ENCODE peak calls at places on chromosomes 4 and X, in six cellular contexts. Y, D, P, U, N and X are unnamed samples.
A peak's percentile ranks its signal among the peaks of the same experiment; 100 is the strongest.

GRCh38 chrX:16559206-16559619 is 90.7 kb upstream of the S100G start:
- DNase-seq in Y (peak; percentile 15), D (peak; percentile 31), P (no peak), U (no peak), N (no peak), X (no peak)

GRCh38 chr4:1193206-1194027 is 21.0 kb upstream of the SPON2 start:
- DNase-seq in Y (no peak), D (no peak), P (peak; percentile 29), U (peak; percentile 50), N (peak; percentile 15), X (no peak)

GRCh38 chr4:67035501-67035900 is 509.8 kb downstream of the CENPC start:
- DNase-seq in Y (peak; percentile 77), D (peak; percentile 80), P (no peak), U (no peak), N (no peak), X (no peak)

GRCh38 chr4:26478330-26478729 is 12.0 kb downstream of the CCKAR start:
- DNase-seq in Y (no peak), D (no peak), P (no peak), U (no peak), N (no peak), X (no peak)

GRCh38 chr4:138090145-138090917 is 151.8 kb downstream of the SLC7A11 start:
- DNase-seq in Y (peak; percentile 54), D (peak; percentile 65), P (no peak), U (no peak), N (no peak), X (no peak)

GRCh38 chr4:145098675-145099037 is 545 bp downstream of the ABCE1 start:
- DNase-seq in Y (peak; percentile 64), D (peak; percentile 76), P (no peak), U (no peak), N (peak; percentile 30), X (no peak)

GRCh38 chrX:153882557-153882956 is 3.4 kb downstream of the L1CAM start:
- DNase-seq in Y (no peak), D (no peak), P (no peak), U (no peak), N (no peak), X (no peak)

GRCh38 chr4:7821245-7822165 is 118.2 kb downstream of the AFAP1 start:
- DNase-seq in Y (no peak), D (no peak), P (no peak), U (peak; percentile 10), N (no peak), X (no peak)

GRCh38 chr4:109214622-109215350 is 87.7 kb downstream of the COL25A1 start:
- DNase-seq in Y (peak; percentile 47), D (peak; percentile 54), P (no peak), U (no peak), N (no peak), X (no peak)

GRCh38 chr4:7167706-7168105 is 24.6 kb upstream of the SORCS2 start:
- DNase-seq in Y (no peak), D (no peak), P (no peak), U (no peak), N (no peak), X (peak; percentile 4)

GRCh38 chr4:89298160-89298559 is 9.4 kb downstream of the GPRIN3 start:
- DNase-seq in Y (no peak), D (no peak), P (no peak), U (no peak), N (no peak), X (no peak)

GRCh38 chr4:152401424-152401823 is 134.5 kb downstream of the FBXW7 start:
- DNase-seq in Y (no peak), D (no peak), P (no peak), U (no peak), N (no peak), X (no peak)
- TF ChIP-seq CTCF in Y (no peak), D (no peak), P (no peak), U (no peak), N (no peak), X (no peak)

GRCh38 chr4:140257461-140258305 is 103.7 kb upstream of the MAML3 start:
- DNase-seq in Y (peak; percentile 18), D (no peak), P (peak; percentile 41), U (no peak), N (no peak), X (no peak)
- TF ChIP-seq CTCF in Y (no peak), D (no peak), P (no peak), U (no peak), N (no peak), X (no peak)

DNA sequence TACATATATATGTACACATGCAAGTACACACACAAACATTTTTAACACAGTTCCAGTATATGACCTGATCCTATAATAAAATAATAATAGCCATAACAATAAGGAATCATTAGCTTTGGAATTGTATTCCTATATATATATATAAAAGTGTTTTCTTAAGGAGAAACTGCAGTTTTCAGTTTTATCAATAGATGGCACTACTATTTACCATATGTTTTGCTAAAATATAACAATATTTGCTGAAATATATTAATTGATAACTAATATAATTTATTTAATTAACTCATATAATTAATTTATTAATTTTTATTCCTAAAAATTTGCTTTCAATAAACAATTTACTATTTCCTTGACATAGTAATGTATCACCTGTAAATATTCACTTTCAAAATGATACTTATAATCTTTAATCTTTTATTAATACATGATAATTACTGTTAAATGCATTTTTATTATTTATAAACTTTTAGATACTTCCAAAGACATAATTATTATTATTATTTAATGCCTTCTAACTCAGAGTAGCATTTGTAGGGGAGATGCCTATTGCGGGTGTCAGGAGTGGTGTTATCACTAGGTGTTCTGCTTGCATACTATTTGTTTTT is 599.5 kb downstream of the FSTL5 start:
- DNase-seq in Y (no peak), D (peak; percentile 25), P (no peak), U (no peak), N (no peak), X (no peak)
- TF ChIP-seq CTCF in Y (peak; percentile 17), D (no peak), P (no peak), U (peak; percentile 40), N (no peak), X (peak; percentile 88)

DNA sequence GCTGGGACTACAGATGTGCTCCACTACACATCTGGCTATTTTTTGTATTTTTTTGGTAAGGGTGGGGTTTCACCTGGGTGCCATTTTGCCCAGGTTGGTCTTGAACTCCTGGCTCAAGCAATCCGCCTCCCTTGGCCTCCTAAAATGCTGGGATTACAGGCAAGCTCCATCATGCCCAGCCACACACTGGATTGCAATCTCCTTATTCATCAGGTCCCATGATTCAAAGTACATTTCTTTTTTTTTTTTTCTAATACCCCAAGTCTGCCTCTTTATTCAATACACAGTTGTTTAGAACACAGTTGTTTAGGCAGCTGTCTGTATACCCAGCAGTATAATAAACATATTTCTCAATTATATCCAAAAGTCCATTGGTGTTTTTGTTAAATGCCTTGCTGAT is 130.3 kb upstream of the ARSJ start:
- DNase-seq in Y (no peak), D (no peak), P (no peak), U (no peak), N (no peak), X (no peak)
- TF ChIP-seq CTCF in Y (no peak), D (no peak), P (no peak), U (no peak), N (no peak), X (no peak)

GRCh38 chr4:119672938-119673337 is 44.3 kb upstream of the PDE5A start:
- DNase-seq in Y (no peak), D (no peak), P (no peak), U (no peak), N (no peak), X (no peak)
- TF ChIP-seq CTCF in Y (no peak), D (no peak), P (no peak), U (no peak), N (no peak), X (no peak)

GRCh38 chr4:177052211-177052725 is 257.4 kb upstream of the NEIL3 start:
- DNase-seq in Y (no peak), D (no peak), P (no peak), U (no peak), N (no peak), X (no peak)

GRCh38 chr4:177051473-177052060 is 258.1 kb upstream of the NEIL3 start:
- DNase-seq in Y (no peak), D (no peak), P (no peak), U (no peak), N (no peak), X (no peak)

GRCh38 chr4:177047070-177047850 is 254.5 kb upstream of the VEGFC start:
- DNase-seq in Y (peak; percentile 55), D (peak; percentile 66), P (peak; percentile 59), U (peak; percentile 67), N (no peak), X (no peak)

GRCh38 chr4:177047851-177048174 is 255.1 kb upstream of the VEGFC start:
- DNase-seq in Y (peak; percentile 60), D (peak; percentile 66), P (no peak), U (no peak), N (no peak), X (no peak)
- TF ChIP-seq CTCF in Y (no peak), D (no peak), P (no peak), U (no peak), N (no peak), X (no peak)

DNA sequence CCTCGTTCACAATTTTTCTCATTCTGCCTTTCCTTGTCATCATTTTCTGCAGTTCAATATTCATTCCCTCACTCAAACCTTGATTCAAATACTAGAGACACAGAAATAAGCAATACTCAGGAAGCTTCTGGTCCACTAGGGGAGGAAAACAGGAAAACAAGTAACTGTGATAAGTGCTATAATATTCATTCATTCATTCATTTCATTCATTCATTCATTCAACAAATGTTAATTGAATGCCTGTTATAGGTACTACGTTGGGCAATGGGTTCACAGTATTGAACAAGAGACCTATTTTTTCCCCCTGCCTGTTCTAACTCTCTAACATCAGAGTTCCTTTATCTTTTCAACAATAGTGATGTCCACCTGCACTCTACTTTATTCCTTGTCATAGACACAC is 104.0 kb downstream of the HDAC8 start:
- DNase-seq in Y (no peak), D (no peak), P (no peak), U (no peak), N (no peak), X (no peak)
- TF ChIP-seq CTCF in Y (no peak), D (no peak), P (no peak), U (no peak), N (no peak), X (no peak)

GRCh38 chr4:169484485-169484884 is 127.9 kb downstream of the NEK1 start:
- DNase-seq in Y (no peak), D (peak; percentile 8), P (no peak), U (no peak), N (no peak), X (no peak)
- TF ChIP-seq CTCF in Y (peak; percentile 16), D (peak; percentile 43), P (no peak), U (no peak), N (no peak), X (peak; percentile 50)

GRCh38 chrX:101619336-101619735 is 1.5 kb upstream of the ARMCX6 start:
- DNase-seq in Y (peak; percentile 39), D (peak; percentile 53), P (no peak), U (no peak), N (no peak), X (no peak)

GRCh38 chrX:101617211-101618191 is at the start of gene ARMCX6:
- DNase-seq in Y (peak; percentile 64), D (peak; percentile 77), P (peak; percentile 86), U (peak; percentile 87), N (peak; percentile 70), X (no peak)
- TF ChIP-seq CTCF in Y (peak; percentile 16), D (peak; percentile 23), P (peak; percentile 23), U (peak; percentile 46), N (no peak), X (peak; percentile 77)

GRCh38 chrX:40964008-40964407 is 121.2 kb upstream of the USP9X start:
- DNase-seq in Y (no peak), D (peak; percentile 7), P (no peak), U (no peak), N (no peak), X (no peak)
- TF ChIP-seq CTCF in Y (no peak), D (no peak), P (no peak), U (no peak), N (no peak), X (no peak)